ENCODE peak calls at places on chromosome 10, in ten cellular contexts. F is colonic mucosa, R is omental fat pad, K is ovary, G is mammary epithelial cell, Y is coronary artery, W is HCT116, M is dorsolateral prefrontal cortex, A is testis, Q is BJ. I is an unnamed sample.

GRCh38 chr10:77073066-77073960 is 564.3 kb downstream of the KCNMA1 start:
- DNase-seq in M (no peak), F (no peak), G (no peak), W (no peak), Q (no peak), Y (no peak), A (peak), K (peak), R (no peak), I (no peak)

GRCh38 chr10:61729596-61729995 is 66.9 kb downstream of the CABCOCO1 start:
- DNase-seq in W (no peak), Q (no peak), A (no peak), K (no peak), Y (no peak), R (no peak), M (no peak), G (no peak), F (no peak), I (no peak)

GRCh38 chr10:75399461-75400162 is 2.0 kb downstream of the ZNF503 start:
- DNase-seq in Q (no peak), Y (no peak), R (no peak), W (no peak), A (peak), M (peak), G (peak), K (peak), F (peak), I (peak)

GRCh38 chr10:102970497-102970896 is 52.4 kb downstream of the CNNM2 start:
- DNase-seq in K (no peak), R (no peak), M (no peak), Q (no peak), G (no peak), F (no peak), A (no peak), W (no peak), Y (no peak), I (no peak)

GRCh38 chr10:36172574-36172973 is 530.5 kb upstream of the FZD8 start:
- DNase-seq in F (no peak), G (peak), M (no peak), Y (no peak), R (no peak), K (no peak), Q (no peak), A (no peak), W (no peak), I (no peak)

GRCh38 chr10:15781381-15781960 is 61.7 kb upstream of the ITGA8 start:
- DNase-seq in K (no peak), G (peak), F (no peak), Y (no peak), R (no peak), A (no peak), Q (no peak), W (no peak), M (no peak), I (no peak)

GRCh38 chr10:13891542-13892431 is 305.0 kb downstream of the PRPF18 start:
- DNase-seq in Q (no peak), Y (no peak), G (no peak), F (no peak), M (no peak), W (no peak), R (no peak), A (no peak), K (peak), I (no peak)

GRCh38 chr10:84424731-84425165 is 96.4 kb downstream of the CCSER2 start:
- DNase-seq in K (peak), Y (peak), A (peak), R (no peak), F (peak), W (peak), M (peak), Q (peak), G (peak), I (peak)

GRCh38 chr10:43851030-43851429 is 202.3 kb upstream of the ZNF32 start:
- DNase-seq in Q (no peak), W (no peak), R (no peak), F (no peak), A (no peak), G (no peak), K (no peak), Y (no peak), M (no peak), I (no peak)

GRCh38 chr10:131676971-131677421 is 223.8 kb upstream of the PPP2R2D start:
- DNase-seq in Q (no peak), G (no peak), K (no peak), R (no peak), Y (no peak), W (no peak), A (no peak), M (no peak), F (no peak), I (no peak)

GRCh38 chr10:104406715-104407517 is 53.3 kb downstream of the CFAP58 start:
- DNase-seq in W (peak), G (peak), F (no peak), K (no peak), M (no peak), R (no peak), Q (peak), A (no peak), Y (no peak), I (no peak)

GRCh38 chr10:132494831-132495230 is 42.8 kb upstream of the INPP5A start:
- DNase-seq in K (no peak), F (no peak), A (no peak), R (no peak), M (no peak), W (no peak), Y (no peak), G (no peak), Q (no peak), I (no peak)

GRCh38 chr10:49398000-49398861 is 2.3 kb upstream of the DRGX start:
- DNase-seq in W (no peak), R (no peak), A (peak), M (no peak), F (peak), Q (no peak), Y (peak), K (peak), G (peak), I (peak)

GRCh38 chr10:58266003-58266825 is 1.5 kb downstream of the IPMK start:
- DNase-seq in W (no peak), Y (no peak), A (no peak), Q (no peak), M (no peak), K (no peak), R (no peak), F (peak), G (peak), I (no peak)

GRCh38 chr10:24884316-24884715 is 68.1 kb downstream of the PRTFDC1 start:
- DNase-seq in M (no peak), K (no peak), G (no peak), F (no peak), Q (no peak), A (no peak), Y (no peak), W (no peak), R (no peak), I (no peak)

GRCh38 chr10:131553121-131553520 is 241.6 kb upstream of the TCERG1L start:
- DNase-seq in Q (no peak), R (no peak), A (no peak), G (no peak), M (no peak), F (no peak), Y (no peak), W (no peak), K (no peak), I (no peak)

GRCh38 chr10:122494833-122495232 is 33.5 kb downstream of the HTRA1 start:
- DNase-seq in R (peak), M (no peak), W (peak), K (no peak), A (no peak), Q (no peak), G (peak), Y (peak), F (no peak), I (no peak)

GRCh38 chr10:75441196-75441595 is 9.8 kb downstream of the LRMDA start:
- DNase-seq in A (no peak), Y (no peak), M (no peak), W (no peak), R (no peak), Q (no peak), F (no peak), G (no peak), K (no peak), I (no peak)

GRCh38 chr10:122282253-122282671 is 11.2 kb downstream of the BTBD16 start:
- DNase-seq in Y (peak), K (no peak), F (no peak), M (no peak), A (no peak), G (no peak), Q (no peak), W (no peak), R (no peak), I (no peak)

GRCh38 chr10:69119896-69120295 is 4.1 kb upstream of the VPS26A start:
- DNase-seq in W (no peak), Q (no peak), G (peak), K (no peak), F (no peak), M (no peak), A (no peak), R (no peak), Y (no peak), I (no peak)

GRCh38 chr10:52578871-52579405 is 193.6 kb downstream of the MBL2 start:
- DNase-seq in G (no peak), Q (no peak), A (no peak), M (no peak), F (no peak), R (no peak), K (no peak), W (no peak), Y (no peak), I (peak)

GRCh38 chr10:59513558-59513957 is 151.2 kb upstream of the FAM13C start:
- DNase-seq in F (no peak), G (no peak), K (no peak), M (no peak), Q (no peak), Y (no peak), W (no peak), A (no peak), R (no peak), I (no peak)

GRCh38 chr10:112914288-112914952 is 35.6 kb upstream of the TCF7L2 start:
- DNase-seq in W (no peak), A (no peak), Y (no peak), Q (no peak), M (no peak), G (no peak), K (no peak), F (no peak), R (no peak), I (no peak)

GRCh38 chr10:61643316-61643751 is 19.4 kb upstream of the CABCOCO1 start:
- DNase-seq in A (no peak), M (no peak), G (peak), R (no peak), K (no peak), F (no peak), Y (no peak), W (no peak), Q (peak), I (no peak)

GRCh38 chr10:82813856-82814255 is 938.9 kb downstream of the NRG3 start:
- DNase-seq in Q (no peak), R (no peak), W (no peak), G (peak), F (no peak), A (no peak), M (no peak), Y (no peak), K (no peak), I (no peak)

GRCh38 chr10:96673318-96674099 is 46.8 kb downstream of the PIK3AP1 start:
- DNase-seq in R (no peak), K (peak), A (peak), W (no peak), F (peak), Y (no peak), Q (no peak), G (no peak), M (no peak), I (peak)

GRCh38 chr10:120538091-120538490 is 81.1 kb downstream of the PLPP4 start:
- DNase-seq in A (no peak), F (no peak), W (no peak), Y (no peak), R (no peak), K (no peak), G (no peak), Q (no peak), M (no peak), I (no peak)

GRCh38 chr10:6218692-6219493 is 16.2 kb downstream of the PFKFB3 start:
- DNase-seq in G (peak), F (no peak), W (no peak), A (no peak), Y (no peak), R (no peak), Q (no peak), K (no peak), M (no peak), I (no peak)

GRCh38 chr10:17793823-17794759 is 15.1 kb upstream of the MRC1 start:
- DNase-seq in M (no peak), G (no peak), R (no peak), F (peak), Q (no peak), A (no peak), K (no peak), Y (no peak), W (no peak), I (no peak)

GRCh38 chr10:101609481-101609880 is 21.4 kb downstream of the DPCD start:
- DNase-seq in M (no peak), K (no peak), A (no peak), R (no peak), F (no peak), G (no peak), W (no peak), Y (peak), Q (no peak), I (no peak)

GRCh38 chr10:75508814-75509306 is 77.4 kb downstream of the LRMDA start:
- DNase-seq in Y (no peak), M (no peak), K (no peak), W (no peak), Q (no peak), A (no peak), F (no peak), G (no peak), R (no peak), I (no peak)

GRCh38 chr10:59622320-59622901 is 87.2 kb downstream of the SLC16A9 start:
- DNase-seq in K (peak), R (no peak), A (peak), W (peak), M (peak), G (peak), Y (no peak), Q (no peak), F (peak), I (peak)

GRCh38 chr10:5927306-5927705 is 37.3 kb downstream of the FBH1 start:
- DNase-seq in G (no peak), Y (no peak), M (no peak), K (no peak), F (no peak), A (no peak), R (no peak), W (no peak), Q (peak), I (no peak)

GRCh38 chr10:118307237-118307636 is 34.9 kb downstream of the FAM204A start:
- DNase-seq in M (no peak), Q (no peak), R (no peak), G (no peak), W (no peak), F (no peak), K (no peak), A (no peak), Y (no peak), I (no peak)

GRCh38 chr10:43218206-43218950 is 48.5 kb downstream of the RASGEF1A start:
- DNase-seq in F (no peak), G (peak), A (no peak), W (no peak), Q (no peak), R (no peak), Y (no peak), K (no peak), M (no peak), I (no peak)

GRCh38 chr10:80174641-80175395 is 30.5 kb downstream of the ANXA11 start:
- DNase-seq in Y (no peak), M (no peak), K (no peak), W (no peak), R (no peak), Q (no peak), A (no peak), G (no peak), F (no peak), I (no peak)

GRCh38 chr10:93346712-93347111 is 135.4 kb downstream of the MYOF start:
- DNase-seq in F (no peak), K (no peak), M (no peak), G (no peak), Q (no peak), W (no peak), Y (no peak), R (no peak), A (no peak), I (no peak)

DNA sequence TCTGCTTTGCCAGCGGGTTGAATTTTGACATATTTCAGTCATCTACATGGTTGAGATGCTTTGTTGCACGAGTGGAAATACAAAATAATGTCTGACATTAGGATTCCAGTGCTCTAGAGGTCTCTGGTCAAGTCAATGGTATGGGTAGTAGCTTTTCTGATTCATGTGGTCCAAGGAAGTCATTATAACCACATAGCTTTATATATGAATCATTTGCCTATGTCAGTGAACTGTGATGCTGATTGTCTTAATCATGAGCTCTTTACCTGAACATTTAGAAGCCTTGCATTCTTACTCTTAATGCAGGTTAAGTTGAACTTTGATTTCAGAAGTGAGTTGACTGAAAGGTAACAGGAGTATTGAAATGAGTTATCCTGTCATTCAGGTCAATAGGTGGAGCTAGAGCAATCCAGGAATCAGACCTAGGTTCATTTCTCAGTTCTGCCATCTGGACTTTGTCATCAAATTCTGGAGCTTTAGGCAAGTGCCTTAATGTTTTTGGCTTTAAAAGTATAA is 3.3 kb downstream of the MAPK8 start:
- DNase-seq in M (no peak), W (peak), R (no peak), Y (no peak), F (no peak), G (peak), Q (no peak), K (no peak), A (no peak), I (no peak)
- TF ChIP-seq CTCF in M (no peak), W (peak), R (no peak), Y (no peak), F (peak), G (peak), Q (peak), K (no peak), A (no peak), I (no peak)

GRCh38 chr10:78292250-78292986 is 258.8 kb downstream of the RPS24 start:
- DNase-seq in F (no peak), A (no peak), Y (no peak), Q (no peak), K (no peak), R (no peak), M (no peak), W (no peak), G (no peak), I (no peak)

GRCh38 chr10:78287618-78288017 is 254.0 kb downstream of the RPS24 start:
- DNase-seq in Q (no peak), G (no peak), A (no peak), Y (no peak), R (no peak), M (no peak), K (no peak), W (no peak), F (no peak), I (no peak)

GRCh38 chr10:78291733-78292132 is 258.1 kb downstream of the RPS24 start:
- DNase-seq in M (no peak), Y (no peak), A (no peak), F (no peak), K (no peak), R (no peak), G (no peak), Q (no peak), W (no peak), I (no peak)

GRCh38 chr10:78288716-78289115 is 255.1 kb downstream of the RPS24 start:
- DNase-seq in Y (no peak), G (no peak), R (no peak), F (no peak), A (no peak), K (no peak), M (no peak), W (no peak), Q (no peak), I (no peak)

GRCh38 chr10:78290131-78290750 is 256.6 kb downstream of the RPS24 start:
- DNase-seq in Y (no peak), F (no peak), A (no peak), Q (no peak), K (no peak), M (no peak), R (no peak), W (no peak), G (no peak), I (no peak)
- TF ChIP-seq CTCF in Y (no peak), F (no peak), A (no peak), Q (no peak), K (no peak), M (peak), R (no peak), W (no peak), G (no peak), I (no peak)

DNA sequence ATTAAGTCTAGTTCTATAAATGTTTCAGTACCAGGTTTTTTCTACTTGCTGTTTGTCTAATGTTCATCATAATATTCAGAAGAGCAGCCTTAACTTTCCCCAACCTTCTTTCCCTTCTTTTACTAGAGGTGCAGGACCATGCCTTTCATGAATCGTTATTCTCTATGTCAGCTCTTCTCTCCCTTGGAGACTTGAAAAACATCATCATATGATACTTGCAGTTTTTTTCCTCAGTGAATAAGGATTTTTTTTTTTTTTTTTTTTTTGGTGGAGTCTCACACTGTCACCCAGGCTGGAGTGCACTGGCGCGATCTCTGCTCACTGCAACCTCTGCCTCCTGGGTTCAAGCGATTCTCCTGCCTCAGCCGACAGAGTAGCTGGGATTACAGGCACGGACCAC is 30.1 kb downstream of the SMNDC1 start:
- DNase-seq in F (no peak), G (no peak), R (no peak), Q (no peak), A (no peak), W (no peak), K (no peak), M (no peak), Y (no peak), I (no peak)
- TF ChIP-seq CTCF in F (no peak), G (no peak), R (no peak), Q (no peak), A (no peak), W (no peak), K (no peak), M (no peak), Y (no peak), I (no peak)

GRCh38 chr10:73247509-73248258 is 629 bp upstream of the DNAJC9 start:
- DNase-seq in W (no peak), R (no peak), K (no peak), M (no peak), Y (no peak), A (no peak), G (no peak), F (no peak), Q (no peak), I (no peak)

GRCh38 chr10:73248259-73248724 is 1.2 kb upstream of the DNAJC9 start:
- DNase-seq in Q (no peak), R (no peak), K (no peak), F (no peak), W (no peak), A (no peak), G (no peak), Y (no peak), M (no peak), I (no peak)

GRCh38 chr10:73246322-73246782 is 703 bp downstream of the DNAJC9 start:
- DNase-seq in Q (no peak), A (no peak), M (no peak), K (no peak), R (no peak), Y (no peak), W (no peak), G (peak), F (no peak), I (no peak)

GRCh38 chr10:73244866-73245477 is 2.1 kb downstream of the DNAJC9 start:
- DNase-seq in G (no peak), A (no peak), F (no peak), Q (no peak), R (no peak), K (no peak), Y (no peak), M (no peak), W (no peak), I (no peak)

DNA sequence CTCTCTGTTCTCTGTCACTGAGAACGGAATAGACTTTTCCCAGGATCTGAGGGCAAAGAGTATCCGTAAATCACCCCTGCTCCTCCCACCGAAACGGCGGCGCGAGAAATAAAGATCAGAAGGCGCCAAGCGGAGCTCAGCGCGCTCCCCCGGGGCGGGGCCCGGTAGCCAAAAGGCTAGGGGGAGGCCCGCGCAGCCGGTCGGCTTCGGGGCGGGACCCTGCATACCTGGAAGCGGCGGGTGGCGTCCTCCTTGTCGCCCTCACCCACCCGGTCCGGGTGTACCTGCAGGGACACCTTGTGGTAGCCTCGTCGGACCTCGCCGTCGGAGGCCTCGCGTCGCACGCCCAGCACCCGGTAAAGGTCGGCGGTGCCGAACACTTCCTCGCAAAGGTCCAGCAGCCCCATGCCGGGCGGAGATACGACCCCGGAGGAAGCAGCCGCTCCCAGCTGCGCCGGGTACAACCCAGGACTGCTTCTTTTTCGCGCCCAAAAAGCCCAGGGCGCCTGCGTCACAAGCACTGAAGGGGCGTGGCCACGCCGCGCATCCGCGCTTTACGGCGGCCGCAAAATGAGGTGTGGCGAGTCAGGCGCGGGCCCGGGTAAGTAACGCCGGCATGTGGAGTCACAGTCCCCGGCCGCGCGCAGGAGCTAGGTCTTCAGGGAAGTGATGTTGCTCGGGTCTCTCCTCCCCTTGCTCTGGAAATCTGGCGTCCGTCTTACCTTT is at the start of gene DNAJC9:
- DNase-seq in G (peak), W (peak), M (peak), A (peak), Y (peak), Q (peak), K (peak), R (peak), F (peak), I (peak)
- TF ChIP-seq CTCF in G (peak), W (no peak), M (peak), A (no peak), Y (no peak), Q (no peak), K (peak), R (no peak), F (no peak), I (no peak)